ENCODE peak calls at places on chromosomes 6 and 20, in nine cellular contexts. One of them, this sample, is unnamed.

GRCh38 chr6:48032156-48032555 is 78.8 kb downstream of the PTCHD4 start:
- DNase-seq in posterior vena cava: no peak
- DNase-seq in AG20443: peak
- DNase-seq in stimulated activated CD4-positive, alpha-beta T cell treated with anti-CD3 and anti-CD28 coated beads, Interleukin-12 subunit alpha, Interleukin-12 subunit beta, amount 100 ng/mL, for 4 hours: no peak
- DNase-seq in RCC 7860: no peak
- DNase-seq in activated naive CD8-positive, alpha-beta T cell treated with anti-CD3 and anti-CD28 coated beads, Interleukin-2, amount 50 U/mL, for 16 hours: no peak
- DNase-seq in upper lobe of right lung: no peak
- DNase-seq in left lobe of liver: no peak
- DNase-seq in activated CD4-positive, alpha-beta T cell treated with anti-CD3 and anti-CD28 coated beads, Interleukin-2, amount 50 U/mL, for 48 hours: no peak
- DNase-seq in this sample: peak

GRCh38 chr20:62924567-62925419 is 1.5 kb downstream of the DIDO1 start:
- DNase-seq in stimulated activated CD4-positive, alpha-beta T cell treated with anti-CD3 and anti-CD28 coated beads, Interleukin-12 subunit alpha, Interleukin-12 subunit beta, amount 100 ng/mL, for 4 hours: no peak
- DNase-seq in left lobe of liver: peak
- DNase-seq in RCC 7860: peak
- DNase-seq in activated CD4-positive, alpha-beta T cell treated with anti-CD3 and anti-CD28 coated beads, Interleukin-2, amount 50 U/mL, for 48 hours: peak
- DNase-seq in upper lobe of right lung: no peak
- DNase-seq in posterior vena cava: no peak
- DNase-seq in activated naive CD8-positive, alpha-beta T cell treated with anti-CD3 and anti-CD28 coated beads, Interleukin-2, amount 50 U/mL, for 16 hours: no peak
- DNase-seq in AG20443: peak
- DNase-seq in this sample: no peak

GRCh38 chr6:158471339-158471738 is 88.6 kb upstream of the TMEM181 start:
- DNase-seq in stimulated activated CD4-positive, alpha-beta T cell treated with anti-CD3 and anti-CD28 coated beads, Interleukin-12 subunit alpha, Interleukin-12 subunit beta, amount 100 ng/mL, for 4 hours: no peak
- DNase-seq in RCC 7860: no peak
- DNase-seq in activated CD4-positive, alpha-beta T cell treated with anti-CD3 and anti-CD28 coated beads, Interleukin-2, amount 50 U/mL, for 48 hours: no peak
- DNase-seq in posterior vena cava: no peak
- DNase-seq in AG20443: no peak
- DNase-seq in left lobe of liver: no peak
- DNase-seq in upper lobe of right lung: no peak
- DNase-seq in activated naive CD8-positive, alpha-beta T cell treated with anti-CD3 and anti-CD28 coated beads, Interleukin-2, amount 50 U/mL, for 16 hours: no peak
- DNase-seq in this sample: no peak

GRCh38 chr6:157050537-157051280 is 272.6 kb downstream of the TMEM242 start:
- DNase-seq in activated naive CD8-positive, alpha-beta T cell treated with anti-CD3 and anti-CD28 coated beads, Interleukin-2, amount 50 U/mL, for 16 hours: no peak
- DNase-seq in stimulated activated CD4-positive, alpha-beta T cell treated with anti-CD3 and anti-CD28 coated beads, Interleukin-12 subunit alpha, Interleukin-12 subunit beta, amount 100 ng/mL, for 4 hours: no peak
- DNase-seq in AG20443: no peak
- DNase-seq in activated CD4-positive, alpha-beta T cell treated with anti-CD3 and anti-CD28 coated beads, Interleukin-2, amount 50 U/mL, for 48 hours: no peak
- DNase-seq in RCC 7860: no peak
- DNase-seq in posterior vena cava: no peak
- DNase-seq in left lobe of liver: no peak
- DNase-seq in upper lobe of right lung: no peak
- DNase-seq in this sample: no peak

GRCh38 chr6:5305968-5306626 is 44.8 kb downstream of the FARS2 start:
- DNase-seq in posterior vena cava: no peak
- DNase-seq in AG20443: no peak
- DNase-seq in activated naive CD8-positive, alpha-beta T cell treated with anti-CD3 and anti-CD28 coated beads, Interleukin-2, amount 50 U/mL, for 16 hours: no peak
- DNase-seq in stimulated activated CD4-positive, alpha-beta T cell treated with anti-CD3 and anti-CD28 coated beads, Interleukin-12 subunit alpha, Interleukin-12 subunit beta, amount 100 ng/mL, for 4 hours: no peak
- DNase-seq in left lobe of liver: no peak
- DNase-seq in activated CD4-positive, alpha-beta T cell treated with anti-CD3 and anti-CD28 coated beads, Interleukin-2, amount 50 U/mL, for 48 hours: no peak
- DNase-seq in upper lobe of right lung: no peak
- DNase-seq in RCC 7860: no peak
- DNase-seq in this sample: no peak

GRCh38 chr20:58986286-58986967 is 5.4 kb downstream of the NELFCD start:
- DNase-seq in AG20443: no peak
- DNase-seq in upper lobe of right lung: no peak
- DNase-seq in activated CD4-positive, alpha-beta T cell treated with anti-CD3 and anti-CD28 coated beads, Interleukin-2, amount 50 U/mL, for 48 hours: no peak
- DNase-seq in activated naive CD8-positive, alpha-beta T cell treated with anti-CD3 and anti-CD28 coated beads, Interleukin-2, amount 50 U/mL, for 16 hours: no peak
- DNase-seq in posterior vena cava: peak
- DNase-seq in left lobe of liver: no peak
- DNase-seq in RCC 7860: no peak
- DNase-seq in stimulated activated CD4-positive, alpha-beta T cell treated with anti-CD3 and anti-CD28 coated beads, Interleukin-12 subunit alpha, Interleukin-12 subunit beta, amount 100 ng/mL, for 4 hours: no peak
- DNase-seq in this sample: no peak

GRCh38 chr20:11582073-11582472 is 335.6 kb upstream of the BTBD3 start:
- DNase-seq in activated CD4-positive, alpha-beta T cell treated with anti-CD3 and anti-CD28 coated beads, Interleukin-2, amount 50 U/mL, for 48 hours: no peak
- DNase-seq in left lobe of liver: no peak
- DNase-seq in activated naive CD8-positive, alpha-beta T cell treated with anti-CD3 and anti-CD28 coated beads, Interleukin-2, amount 50 U/mL, for 16 hours: no peak
- DNase-seq in RCC 7860: no peak
- DNase-seq in upper lobe of right lung: no peak
- DNase-seq in AG20443: peak
- DNase-seq in stimulated activated CD4-positive, alpha-beta T cell treated with anti-CD3 and anti-CD28 coated beads, Interleukin-12 subunit alpha, Interleukin-12 subunit beta, amount 100 ng/mL, for 4 hours: no peak
- DNase-seq in posterior vena cava: no peak
- DNase-seq in this sample: peak

GRCh38 chr20:44887466-44887865 is 2.0 kb downstream of the YWHAB start:
- DNase-seq in upper lobe of right lung: no peak
- DNase-seq in activated naive CD8-positive, alpha-beta T cell treated with anti-CD3 and anti-CD28 coated beads, Interleukin-2, amount 50 U/mL, for 16 hours: no peak
- DNase-seq in AG20443: no peak
- DNase-seq in activated CD4-positive, alpha-beta T cell treated with anti-CD3 and anti-CD28 coated beads, Interleukin-2, amount 50 U/mL, for 48 hours: no peak
- DNase-seq in RCC 7860: no peak
- DNase-seq in stimulated activated CD4-positive, alpha-beta T cell treated with anti-CD3 and anti-CD28 coated beads, Interleukin-12 subunit alpha, Interleukin-12 subunit beta, amount 100 ng/mL, for 4 hours: no peak
- DNase-seq in left lobe of liver: no peak
- DNase-seq in posterior vena cava: no peak
- DNase-seq in this sample: no peak

GRCh38 chr6:1747531-1747930 is 137.8 kb downstream of the FOXC1 start:
- DNase-seq in upper lobe of right lung: no peak
- DNase-seq in activated CD4-positive, alpha-beta T cell treated with anti-CD3 and anti-CD28 coated beads, Interleukin-2, amount 50 U/mL, for 48 hours: no peak
- DNase-seq in AG20443: no peak
- DNase-seq in activated naive CD8-positive, alpha-beta T cell treated with anti-CD3 and anti-CD28 coated beads, Interleukin-2, amount 50 U/mL, for 16 hours: no peak
- DNase-seq in stimulated activated CD4-positive, alpha-beta T cell treated with anti-CD3 and anti-CD28 coated beads, Interleukin-12 subunit alpha, Interleukin-12 subunit beta, amount 100 ng/mL, for 4 hours: no peak
- DNase-seq in left lobe of liver: no peak
- DNase-seq in posterior vena cava: no peak
- DNase-seq in RCC 7860: no peak
- DNase-seq in this sample: no peak

GRCh38 chr6:27138837-27139752 is 108.4 kb upstream of the PRSS16 start:
- DNase-seq in upper lobe of right lung: peak
- DNase-seq in stimulated activated CD4-positive, alpha-beta T cell treated with anti-CD3 and anti-CD28 coated beads, Interleukin-12 subunit alpha, Interleukin-12 subunit beta, amount 100 ng/mL, for 4 hours: peak
- DNase-seq in activated naive CD8-positive, alpha-beta T cell treated with anti-CD3 and anti-CD28 coated beads, Interleukin-2, amount 50 U/mL, for 16 hours: no peak
- DNase-seq in RCC 7860: no peak
- DNase-seq in posterior vena cava: no peak
- DNase-seq in activated CD4-positive, alpha-beta T cell treated with anti-CD3 and anti-CD28 coated beads, Interleukin-2, amount 50 U/mL, for 48 hours: peak
- DNase-seq in AG20443: peak
- DNase-seq in left lobe of liver: no peak
- DNase-seq in this sample: no peak

GRCh38 chr6:2114100-2114499 is 131.3 kb downstream of the GMDS start:
- DNase-seq in RCC 7860: no peak
- DNase-seq in activated CD4-positive, alpha-beta T cell treated with anti-CD3 and anti-CD28 coated beads, Interleukin-2, amount 50 U/mL, for 48 hours: no peak
- DNase-seq in stimulated activated CD4-positive, alpha-beta T cell treated with anti-CD3 and anti-CD28 coated beads, Interleukin-12 subunit alpha, Interleukin-12 subunit beta, amount 100 ng/mL, for 4 hours: no peak
- DNase-seq in AG20443: no peak
- DNase-seq in upper lobe of right lung: no peak
- DNase-seq in posterior vena cava: no peak
- DNase-seq in activated naive CD8-positive, alpha-beta T cell treated with anti-CD3 and anti-CD28 coated beads, Interleukin-2, amount 50 U/mL, for 16 hours: no peak
- DNase-seq in left lobe of liver: no peak
- DNase-seq in this sample: no peak

GRCh38 chr20:52056203-52057062 is 135.1 kb downstream of the ZFP64 start:
- DNase-seq in upper lobe of right lung: no peak
- DNase-seq in activated CD4-positive, alpha-beta T cell treated with anti-CD3 and anti-CD28 coated beads, Interleukin-2, amount 50 U/mL, for 48 hours: no peak
- DNase-seq in stimulated activated CD4-positive, alpha-beta T cell treated with anti-CD3 and anti-CD28 coated beads, Interleukin-12 subunit alpha, Interleukin-12 subunit beta, amount 100 ng/mL, for 4 hours: no peak
- DNase-seq in AG20443: peak
- DNase-seq in posterior vena cava: no peak
- DNase-seq in activated naive CD8-positive, alpha-beta T cell treated with anti-CD3 and anti-CD28 coated beads, Interleukin-2, amount 50 U/mL, for 16 hours: no peak
- DNase-seq in RCC 7860: peak
- DNase-seq in left lobe of liver: no peak
- DNase-seq in this sample: peak

GRCh38 chr6:23003671-23004598 is 434.6 kb downstream of the HDGFL1 start:
- DNase-seq in RCC 7860: no peak
- DNase-seq in posterior vena cava: no peak
- DNase-seq in activated CD4-positive, alpha-beta T cell treated with anti-CD3 and anti-CD28 coated beads, Interleukin-2, amount 50 U/mL, for 48 hours: no peak
- DNase-seq in upper lobe of right lung: no peak
- DNase-seq in activated naive CD8-positive, alpha-beta T cell treated with anti-CD3 and anti-CD28 coated beads, Interleukin-2, amount 50 U/mL, for 16 hours: no peak
- DNase-seq in AG20443: peak
- DNase-seq in left lobe of liver: no peak
- DNase-seq in stimulated activated CD4-positive, alpha-beta T cell treated with anti-CD3 and anti-CD28 coated beads, Interleukin-12 subunit alpha, Interleukin-12 subunit beta, amount 100 ng/mL, for 4 hours: no peak
- DNase-seq in this sample: peak

GRCh38 chr20:38853759-38854158 is 48.3 kb downstream of the PPP1R16B start:
- DNase-seq in activated CD4-positive, alpha-beta T cell treated with anti-CD3 and anti-CD28 coated beads, Interleukin-2, amount 50 U/mL, for 48 hours: no peak
- DNase-seq in stimulated activated CD4-positive, alpha-beta T cell treated with anti-CD3 and anti-CD28 coated beads, Interleukin-12 subunit alpha, Interleukin-12 subunit beta, amount 100 ng/mL, for 4 hours: no peak
- DNase-seq in upper lobe of right lung: no peak
- DNase-seq in left lobe of liver: no peak
- DNase-seq in posterior vena cava: no peak
- DNase-seq in RCC 7860: no peak
- DNase-seq in AG20443: no peak
- DNase-seq in activated naive CD8-positive, alpha-beta T cell treated with anti-CD3 and anti-CD28 coated beads, Interleukin-2, amount 50 U/mL, for 16 hours: no peak
- DNase-seq in this sample: no peak

GRCh38 chr20:35171438-35171752 is 477 bp upstream of the PROCR start:
- DNase-seq in activated CD4-positive, alpha-beta T cell treated with anti-CD3 and anti-CD28 coated beads, Interleukin-2, amount 50 U/mL, for 48 hours: no peak
- DNase-seq in activated naive CD8-positive, alpha-beta T cell treated with anti-CD3 and anti-CD28 coated beads, Interleukin-2, amount 50 U/mL, for 16 hours: no peak
- DNase-seq in RCC 7860: no peak
- DNase-seq in stimulated activated CD4-positive, alpha-beta T cell treated with anti-CD3 and anti-CD28 coated beads, Interleukin-12 subunit alpha, Interleukin-12 subunit beta, amount 100 ng/mL, for 4 hours: no peak
- DNase-seq in AG20443: no peak
- DNase-seq in posterior vena cava: no peak
- DNase-seq in left lobe of liver: no peak
- DNase-seq in upper lobe of right lung: no peak
- DNase-seq in this sample: no peak

GRCh38 chr6:35511980-35512379 is 716 bp downstream of the TULP1 start:
- DNase-seq in activated naive CD8-positive, alpha-beta T cell treated with anti-CD3 and anti-CD28 coated beads, Interleukin-2, amount 50 U/mL, for 16 hours: no peak
- DNase-seq in posterior vena cava: no peak
- DNase-seq in stimulated activated CD4-positive, alpha-beta T cell treated with anti-CD3 and anti-CD28 coated beads, Interleukin-12 subunit alpha, Interleukin-12 subunit beta, amount 100 ng/mL, for 4 hours: no peak
- DNase-seq in activated CD4-positive, alpha-beta T cell treated with anti-CD3 and anti-CD28 coated beads, Interleukin-2, amount 50 U/mL, for 48 hours: no peak
- DNase-seq in left lobe of liver: no peak
- DNase-seq in upper lobe of right lung: no peak
- DNase-seq in RCC 7860: no peak
- DNase-seq in AG20443: no peak
- DNase-seq in this sample: no peak

GRCh38 chr6:73564578-73565345 is 43.9 kb upstream of the EEF1A1 start:
- DNase-seq in upper lobe of right lung: no peak
- DNase-seq in activated CD4-positive, alpha-beta T cell treated with anti-CD3 and anti-CD28 coated beads, Interleukin-2, amount 50 U/mL, for 48 hours: no peak
- DNase-seq in posterior vena cava: no peak
- DNase-seq in RCC 7860: no peak
- DNase-seq in left lobe of liver: no peak
- DNase-seq in stimulated activated CD4-positive, alpha-beta T cell treated with anti-CD3 and anti-CD28 coated beads, Interleukin-12 subunit alpha, Interleukin-12 subunit beta, amount 100 ng/mL, for 4 hours: no peak
- DNase-seq in activated naive CD8-positive, alpha-beta T cell treated with anti-CD3 and anti-CD28 coated beads, Interleukin-2, amount 50 U/mL, for 16 hours: no peak
- DNase-seq in AG20443: no peak
- DNase-seq in this sample: no peak

GRCh38 chr6:16524380-16524707 is 236.9 kb downstream of the ATXN1 start:
- DNase-seq in upper lobe of right lung: no peak
- DNase-seq in stimulated activated CD4-positive, alpha-beta T cell treated with anti-CD3 and anti-CD28 coated beads, Interleukin-12 subunit alpha, Interleukin-12 subunit beta, amount 100 ng/mL, for 4 hours: no peak
- DNase-seq in left lobe of liver: no peak
- DNase-seq in activated CD4-positive, alpha-beta T cell treated with anti-CD3 and anti-CD28 coated beads, Interleukin-2, amount 50 U/mL, for 48 hours: no peak
- DNase-seq in activated naive CD8-positive, alpha-beta T cell treated with anti-CD3 and anti-CD28 coated beads, Interleukin-2, amount 50 U/mL, for 16 hours: no peak
- DNase-seq in RCC 7860: peak
- DNase-seq in posterior vena cava: no peak
- DNase-seq in AG20443: peak
- DNase-seq in this sample: no peak

GRCh38 chr20:63176448-63177133 is 39.3 kb downstream of the YTHDF1 start:
- DNase-seq in left lobe of liver: no peak
- DNase-seq in upper lobe of right lung: no peak
- DNase-seq in posterior vena cava: no peak
- DNase-seq in RCC 7860: no peak
- DNase-seq in activated naive CD8-positive, alpha-beta T cell treated with anti-CD3 and anti-CD28 coated beads, Interleukin-2, amount 50 U/mL, for 16 hours: no peak
- DNase-seq in activated CD4-positive, alpha-beta T cell treated with anti-CD3 and anti-CD28 coated beads, Interleukin-2, amount 50 U/mL, for 48 hours: no peak
- DNase-seq in stimulated activated CD4-positive, alpha-beta T cell treated with anti-CD3 and anti-CD28 coated beads, Interleukin-12 subunit alpha, Interleukin-12 subunit beta, amount 100 ng/mL, for 4 hours: no peak
- DNase-seq in AG20443: no peak
- DNase-seq in this sample: no peak

GRCh38 chr6:162377735-162378134 is 349.8 kb downstream of the PRKN start:
- DNase-seq in RCC 7860: no peak
- DNase-seq in activated CD4-positive, alpha-beta T cell treated with anti-CD3 and anti-CD28 coated beads, Interleukin-2, amount 50 U/mL, for 48 hours: no peak
- DNase-seq in upper lobe of right lung: no peak
- DNase-seq in stimulated activated CD4-positive, alpha-beta T cell treated with anti-CD3 and anti-CD28 coated beads, Interleukin-12 subunit alpha, Interleukin-12 subunit beta, amount 100 ng/mL, for 4 hours: no peak
- DNase-seq in posterior vena cava: no peak
- DNase-seq in AG20443: peak
- DNase-seq in left lobe of liver: peak
- DNase-seq in activated naive CD8-positive, alpha-beta T cell treated with anti-CD3 and anti-CD28 coated beads, Interleukin-2, amount 50 U/mL, for 16 hours: no peak
- DNase-seq in this sample: no peak

GRCh38 chr20:40990542-40991120 is 38.0 kb upstream of the TOP1 start:
- DNase-seq in left lobe of liver: peak
- DNase-seq in AG20443: peak
- DNase-seq in upper lobe of right lung: peak
- DNase-seq in posterior vena cava: peak
- DNase-seq in RCC 7860: peak
- DNase-seq in activated CD4-positive, alpha-beta T cell treated with anti-CD3 and anti-CD28 coated beads, Interleukin-2, amount 50 U/mL, for 48 hours: peak
- DNase-seq in stimulated activated CD4-positive, alpha-beta T cell treated with anti-CD3 and anti-CD28 coated beads, Interleukin-12 subunit alpha, Interleukin-12 subunit beta, amount 100 ng/mL, for 4 hours: peak
- DNase-seq in activated naive CD8-positive, alpha-beta T cell treated with anti-CD3 and anti-CD28 coated beads, Interleukin-2, amount 50 U/mL, for 16 hours: peak
- DNase-seq in this sample: no peak

GRCh38 chr20:38685853-38686473 is 38.3 kb upstream of the SLC32A1 start:
- DNase-seq in left lobe of liver: no peak
- DNase-seq in RCC 7860: no peak
- DNase-seq in posterior vena cava: no peak
- DNase-seq in upper lobe of right lung: peak
- DNase-seq in stimulated activated CD4-positive, alpha-beta T cell treated with anti-CD3 and anti-CD28 coated beads, Interleukin-12 subunit alpha, Interleukin-12 subunit beta, amount 100 ng/mL, for 4 hours: peak
- DNase-seq in activated naive CD8-positive, alpha-beta T cell treated with anti-CD3 and anti-CD28 coated beads, Interleukin-2, amount 50 U/mL, for 16 hours: no peak
- DNase-seq in activated CD4-positive, alpha-beta T cell treated with anti-CD3 and anti-CD28 coated beads, Interleukin-2, amount 50 U/mL, for 48 hours: peak
- DNase-seq in AG20443: peak
- DNase-seq in this sample: no peak

GRCh38 chr20:11922561-11922960 is 4.9 kb downstream of the BTBD3 start:
- DNase-seq in activated naive CD8-positive, alpha-beta T cell treated with anti-CD3 and anti-CD28 coated beads, Interleukin-2, amount 50 U/mL, for 16 hours: no peak
- DNase-seq in RCC 7860: no peak
- DNase-seq in upper lobe of right lung: no peak
- DNase-seq in posterior vena cava: no peak
- DNase-seq in stimulated activated CD4-positive, alpha-beta T cell treated with anti-CD3 and anti-CD28 coated beads, Interleukin-12 subunit alpha, Interleukin-12 subunit beta, amount 100 ng/mL, for 4 hours: no peak
- DNase-seq in left lobe of liver: no peak
- DNase-seq in activated CD4-positive, alpha-beta T cell treated with anti-CD3 and anti-CD28 coated beads, Interleukin-2, amount 50 U/mL, for 48 hours: no peak
- DNase-seq in AG20443: no peak
- DNase-seq in this sample: no peak

GRCh38 chr6:157099912-157100593 is 223.3 kb downstream of the TMEM242 start:
- DNase-seq in posterior vena cava: no peak
- DNase-seq in AG20443: no peak
- DNase-seq in RCC 7860: no peak
- DNase-seq in upper lobe of right lung: no peak
- DNase-seq in left lobe of liver: no peak
- DNase-seq in activated CD4-positive, alpha-beta T cell treated with anti-CD3 and anti-CD28 coated beads, Interleukin-2, amount 50 U/mL, for 48 hours: peak
- DNase-seq in activated naive CD8-positive, alpha-beta T cell treated with anti-CD3 and anti-CD28 coated beads, Interleukin-2, amount 50 U/mL, for 16 hours: peak
- DNase-seq in stimulated activated CD4-positive, alpha-beta T cell treated with anti-CD3 and anti-CD28 coated beads, Interleukin-12 subunit alpha, Interleukin-12 subunit beta, amount 100 ng/mL, for 4 hours: peak
- DNase-seq in this sample: no peak

GRCh38 chr20:32297439-32297838 is 20.0 kb downstream of the KIF3B start:
- DNase-seq in upper lobe of right lung: no peak
- DNase-seq in stimulated activated CD4-positive, alpha-beta T cell treated with anti-CD3 and anti-CD28 coated beads, Interleukin-12 subunit alpha, Interleukin-12 subunit beta, amount 100 ng/mL, for 4 hours: no peak
- DNase-seq in RCC 7860: no peak
- DNase-seq in activated naive CD8-positive, alpha-beta T cell treated with anti-CD3 and anti-CD28 coated beads, Interleukin-2, amount 50 U/mL, for 16 hours: no peak
- DNase-seq in AG20443: no peak
- DNase-seq in activated CD4-positive, alpha-beta T cell treated with anti-CD3 and anti-CD28 coated beads, Interleukin-2, amount 50 U/mL, for 48 hours: no peak
- DNase-seq in posterior vena cava: no peak
- DNase-seq in left lobe of liver: no peak
- DNase-seq in this sample: no peak

GRCh38 chr6:85537055-85537494 is 56.6 kb downstream of the SNX14 start:
- DNase-seq in left lobe of liver: no peak
- DNase-seq in activated naive CD8-positive, alpha-beta T cell treated with anti-CD3 and anti-CD28 coated beads, Interleukin-2, amount 50 U/mL, for 16 hours: no peak
- DNase-seq in AG20443: peak
- DNase-seq in RCC 7860: peak
- DNase-seq in posterior vena cava: no peak
- DNase-seq in activated CD4-positive, alpha-beta T cell treated with anti-CD3 and anti-CD28 coated beads, Interleukin-2, amount 50 U/mL, for 48 hours: no peak
- DNase-seq in upper lobe of right lung: no peak
- DNase-seq in stimulated activated CD4-positive, alpha-beta T cell treated with anti-CD3 and anti-CD28 coated beads, Interleukin-12 subunit alpha, Interleukin-12 subunit beta, amount 100 ng/mL, for 4 hours: no peak
- DNase-seq in this sample: no peak

This sample was measured in GM04503.